ENCODE peak calls at places on chromosomes 11 and 22, in seven cellular contexts. V is lower lobe of right lung, C is breast epithelium, J is cardiac muscle cell, L is A549, S is left ventricle myocardium inferior, A is heart left ventricle. G is an unnamed sample.

GRCh38 chr11:111730031-111730430 is 36.2 kb downstream of the PPP2R1B start:
- DNase-seq in V (no peak), C (no peak), J (peak; percentile 57), L (no peak), S (no peak), A (no peak), G (no peak)

GRCh38 chr11:65505434-65506315 is 6.8 kb downstream of the MALAT1 start:
- DNase-seq in V (no peak), C (no peak), J (peak; percentile 67), L (peak; percentile 44), S (no peak), A (no peak), G (no peak)

GRCh38 chr11:118610773-118611432 is 3.5 kb downstream of the PHLDB1 start:
- DNase-seq in V (peak; percentile 90), C (peak; percentile 86), J (peak; percentile 78), L (peak; percentile 63), S (peak; percentile 85), A (peak; percentile 87), G (peak; percentile 89)

GRCh38 chr11:120432056-120433018 is 79.2 kb upstream of the GRIK4 start:
- DNase-seq in V (no peak), C (peak; percentile 50), J (peak; percentile 97), L (peak; percentile 85), S (no peak), A (peak; percentile 54), G (no peak)

GRCh38 chr11:117411736-117412135 is 84.1 kb downstream of the CEP164 start:
- DNase-seq in V (no peak), C (no peak), J (no peak), L (no peak), S (no peak), A (no peak), G (no peak)

GRCh38 chr11:17734418-17734911 is at the start of gene KCNC1:
- DNase-seq in V (no peak), C (no peak), J (peak; percentile 55), L (peak; percentile 52), S (no peak), A (no peak), G (no peak)

GRCh38 chr11:132911186-132911585 is 621.1 kb downstream of the OPCML start:
- DNase-seq in V (no peak), C (no peak), J (peak; percentile 91), L (peak; percentile 7), S (no peak), A (no peak), G (no peak)

GRCh38 chr11:27757953-27758352 is 57.7 kb upstream of the BDNF start:
- DNase-seq in V (no peak), C (no peak), J (peak; percentile 90), L (no peak), S (no peak), A (no peak), G (no peak)

GRCh38 chr11:72389116-72389515 is 45.2 kb downstream of the CLPB start:
- DNase-seq in V (no peak), C (no peak), J (no peak), L (no peak), S (no peak), A (no peak), G (no peak)

GRCh38 chr11:55966391-55966790 is 3.4 kb downstream of the OR10AG1 start:
- DNase-seq in V (no peak), C (no peak), J (no peak), L (no peak), S (no peak), A (no peak), G (no peak)

GRCh38 chr11:117300773-117301172 is 9.6 kb downstream of the BACE1-AS start:
- DNase-seq in V (no peak), C (no peak), J (peak; percentile 74), L (no peak), S (no peak), A (no peak), G (no peak)

GRCh38 chr22:41022470-41023298 is 69.7 kb upstream of the EP300 start:
- DNase-seq in V (peak; percentile 96), C (peak; percentile 85), J (peak; percentile 96), L (peak; percentile 83), S (peak; percentile 93), A (peak; percentile 93), G (peak; percentile 91)

GRCh38 chr22:45770506-45770905 is 98.9 kb downstream of the ATXN10 start:
- DNase-seq in V (no peak), C (no peak), J (no peak), L (no peak), S (no peak), A (no peak), G (no peak)
- H3K4me1 ChIP-seq in V (no peaks in the 10 kb centered on the region), C (no peaks in the 10 kb centered on the region), J (peaks cover 13% of the 10 kb centered on the region), L (peaks cover 22% of the 10 kb centered on the region), S (peaks cover 8% of the 10 kb centered on the region), A (no peaks in the 10 kb centered on the region), G (no peaks in the 10 kb centered on the region)

DNA sequence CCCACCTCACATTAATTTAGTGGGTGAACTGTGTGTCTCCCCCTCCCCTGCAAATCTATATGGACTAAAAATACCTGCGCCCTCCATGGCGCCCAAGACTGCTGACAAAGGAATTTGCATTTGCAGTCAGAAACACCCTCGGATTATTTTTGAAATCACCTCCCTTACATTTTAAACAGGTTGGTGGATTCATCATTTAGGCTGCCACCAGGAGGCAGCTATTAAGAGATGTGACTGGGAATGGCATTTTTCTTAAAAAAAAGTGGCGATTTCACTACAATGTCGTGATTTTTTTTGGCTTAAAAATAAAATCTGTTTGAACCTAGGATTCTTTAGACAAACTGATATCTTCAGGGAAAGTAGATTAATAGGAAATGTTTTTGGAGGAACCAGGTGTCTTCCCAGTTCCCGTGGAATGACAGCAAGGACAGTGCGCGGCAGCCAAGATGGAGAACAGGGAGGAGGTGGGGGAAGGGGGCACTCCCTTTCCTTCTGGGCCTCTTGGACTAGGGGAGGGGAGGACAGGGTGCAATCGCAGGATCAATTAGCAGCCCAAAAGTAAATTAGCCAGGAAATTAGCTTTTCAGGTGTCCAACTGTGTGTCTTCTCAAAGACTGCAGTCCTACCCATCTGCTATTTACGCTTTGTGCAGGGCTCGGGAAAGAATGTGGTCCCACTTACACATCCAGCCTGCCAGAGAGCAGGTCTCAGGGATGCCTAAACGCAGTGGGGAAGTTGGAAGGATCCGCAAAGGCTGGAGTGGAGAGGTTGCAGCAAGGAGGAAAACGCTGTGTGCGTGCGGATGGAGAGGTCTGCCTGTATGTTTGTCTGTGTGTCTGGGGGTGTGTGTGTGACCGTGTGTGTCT is 496.4 kb downstream of the NTM start:
- DNase-seq in V (no peak), C (no peak), J (no peak), L (no peak), S (no peak), A (no peak), G (no peak)
- TF ChIP-seq CTCF in V (no peak), C (no peak), J (no peak), L (no peak), S (no peak), A (no peak), G (no peak)

GRCh38 chr22:25403284-25403606 is 161.2 kb upstream of the GRK3 start:
- DNase-seq in V (no peak), C (no peak), J (no peak), L (no peak), S (no peak), A (no peak), G (no peak)
- H3K4me1 ChIP-seq in V (peaks cover 55% of the 10 kb centered on the region), C (peaks cover 9% of the 10 kb centered on the region), J (peaks cover 12% of the 10 kb centered on the region), L (peaks cover 48% of the 10 kb centered on the region), S (peaks cover 63% of the 10 kb centered on the region), A (peaks cover 45% of the 10 kb centered on the region), G (no peaks in the 10 kb centered on the region)

GRCh38 chr11:47847892-47848635 is at the start of gene NUP160:
- DNase-seq in V (peak; percentile 93), C (peak; percentile 82), J (peak; percentile 69), L (peak; percentile 73), S (peak; percentile 89), A (peak; percentile 88), G (peak; percentile 81)
- TF ChIP-seq CTCF in V (no peak), C (no peak), J (no peak), L (no peak), S (peak; percentile 24), A (peak; percentile 26), G (no peak)

GRCh38 chr11:126113963-126114362 is 51.3 kb upstream of the CDON start:
- DNase-seq in V (no peak), C (no peak), J (no peak), L (no peak), S (no peak), A (no peak), G (no peak)

GRCh38 chr11:126114486-126115252 is 52.0 kb upstream of the CDON start:
- DNase-seq in V (no peak), C (no peak), J (no peak), L (no peak), S (no peak), A (no peak), G (no peak)

GRCh38 chr11:126113515-126113957 is 50.9 kb upstream of the CDON start:
- DNase-seq in V (peak; percentile 88), C (peak; percentile 84), J (peak; percentile 98), L (peak; percentile 88), S (peak; percentile 85), A (peak; percentile 86), G (peak; percentile 97)

GRCh38 chr11:126115820-126116319 is 53.2 kb upstream of the CDON start:
- DNase-seq in V (peak; percentile 85), C (peak; percentile 75), J (peak; percentile 81), L (peak; percentile 82), S (peak; percentile 60), A (peak; percentile 58), G (peak; percentile 88)

GRCh38 chr11:126115253-126115540 is 52.5 kb upstream of the CDON start:
- DNase-seq in V (peak; percentile 78), C (no peak), J (no peak), L (no peak), S (peak; percentile 81), A (peak; percentile 73), G (no peak)
- H3K4me1 ChIP-seq in V (peaks cover 39% of the 10 kb centered on the region), C (peaks cover 14% of the 10 kb centered on the region), J (peaks cover 20% of the 10 kb centered on the region), L (peaks cover 37% of the 10 kb centered on the region), S (peaks cover 70% of the 10 kb centered on the region), A (peaks cover 55% of the 10 kb centered on the region), G (no peaks in the 10 kb centered on the region)

GRCh38 chr11:22426915-22427314 is 88.7 kb downstream of the SLC17A6 start:
- DNase-seq in V (no peak), C (no peak), J (no peak), L (no peak), S (no peak), A (no peak), G (no peak)
- TF ChIP-seq CTCF in V (no peak), C (peak; percentile 10), J (peak; percentile 11), L (no peak), S (peak; percentile 29), A (no peak), G (peak; percentile 30)

DNA sequence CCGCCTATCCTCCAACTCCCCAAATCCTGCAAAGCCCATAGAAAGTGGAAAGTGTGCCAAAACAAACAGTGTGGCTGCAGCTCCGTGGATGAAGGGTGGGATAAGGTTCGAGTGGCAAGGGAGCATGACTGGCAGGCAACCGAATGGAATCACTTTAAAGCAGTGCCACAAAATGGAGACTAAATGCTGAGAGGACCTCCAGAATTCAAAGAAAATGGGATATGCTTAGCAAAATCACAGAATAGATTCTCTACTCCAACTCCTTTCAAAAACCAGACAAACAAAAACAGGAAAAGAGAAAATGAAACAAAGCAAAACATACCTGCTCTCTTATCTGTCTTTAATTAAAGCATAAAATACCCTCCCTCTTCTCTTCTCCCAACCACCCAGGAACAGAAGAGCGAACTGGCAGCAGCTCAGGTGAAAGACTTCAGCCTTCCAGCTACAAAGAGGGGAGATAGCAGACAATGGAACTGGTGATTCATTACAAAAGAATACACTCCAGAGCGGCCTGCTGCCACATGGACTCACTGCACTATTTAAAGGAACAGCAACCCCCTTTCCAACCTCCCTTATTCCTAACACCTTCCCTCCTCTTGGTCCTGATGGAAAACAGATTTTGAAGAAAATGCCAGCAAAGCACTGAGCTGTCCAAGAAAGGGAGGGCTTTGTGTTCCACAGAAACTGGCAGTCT is 118.5 kb downstream of the APOL5 start:
- DNase-seq in V (no peak), C (peak; percentile 41), J (peak; percentile 91), L (peak; percentile 75), S (peak; percentile 43), A (peak; percentile 51), G (peak; percentile 66)
- H3K4me1 ChIP-seq in V (peaks cover 66% of the 10 kb centered on the region), C (no peaks in the 10 kb centered on the region), J (peaks cover 42% of the 10 kb centered on the region), L (peaks cover 46% of the 10 kb centered on the region), S (peaks cover 93% of the 10 kb centered on the region), A (peaks cover 70% of the 10 kb centered on the region), G (no peaks in the 10 kb centered on the region)